ENCODE peak calls at places on chromosomes 1 and 21, in ten cellular contexts. A is RWPE2; U is AG04450; I is IMR-90; J is neural progenitor cell; Y is lower lobe of right lung; M is hepatocyte; C is CD8-positive, alpha-beta T cell; W is left ventricle myocardium inferior; D is heart left ventricle. Z is an unnamed sample.

GRCh38 chr1:245673920-245674414 is 519.2 kb downstream of the KIF26B start:
- DNase-seq in A (no peak), U (no peak), I (peak; percentile 60), J (no peak), Y (no peak), M (no peak), C (no peak), W (no peak), D (no peak), Z (no peak)

GRCh38 chr1:196608401-196609113 is at the start of gene KCNT2:
- DNase-seq in A (no peak), U (peak; percentile 4), I (peak; percentile 29), J (peak; percentile 97), Y (peak; percentile 53), M (peak; percentile 84), C (no peak), W (peak; percentile 67), D (peak; percentile 66), Z (peak; percentile 54)

GRCh38 chr1:6386371-6386949 is 7.1 kb downstream of the ACOT7 start:
- DNase-seq in A (no peak), U (no peak), I (peak; percentile 42), J (no peak), Y (no peak), M (peak; percentile 37), C (no peak), W (no peak), D (no peak), Z (no peak)

GRCh38 chr1:92310185-92310597 is 11.3 kb downstream of the RPAP2 start:
- DNase-seq in A (no peak), U (no peak), I (peak; percentile 50), J (peak; percentile 30), Y (no peak), M (peak; percentile 19), C (no peak), W (no peak), D (no peak), Z (no peak)

GRCh38 chr1:232952514-232953175 is 2.2 kb downstream of the NTPCR start:
- DNase-seq in A (no peak), U (no peak), I (peak; percentile 56), J (peak; percentile 83), Y (no peak), M (peak; percentile 69), C (no peak), W (no peak), D (peak; percentile 44), Z (no peak)

GRCh38 chr1:2952992-2953391 is 68.3 kb upstream of the ACTRT2 start:
- DNase-seq in A (peak; percentile 20), U (no peak), I (no peak), J (no peak), Y (peak; percentile 1), M (no peak), C (no peak), W (no peak), D (no peak), Z (no peak)

GRCh38 chr1:153777648-153778047 is 2.4 kb downstream of the SLC27A3 start:
- DNase-seq in A (no peak), U (no peak), I (peak; percentile 21), J (no peak), Y (peak; percentile 65), M (no peak), C (no peak), W (no peak), D (peak; percentile 48), Z (peak; percentile 52)

GRCh38 chr1:216847385-216848036 is 124.3 kb upstream of the ESRRG start:
- DNase-seq in A (no peak), U (peak; percentile 7), I (peak; percentile 78), J (no peak), Y (no peak), M (no peak), C (no peak), W (no peak), D (no peak), Z (no peak)

GRCh38 chr1:17531682-17532487 is 7.6 kb upstream of the ARHGEF10L start:
- DNase-seq in A (no peak), U (no peak), I (no peak), J (peak; percentile 6), Y (no peak), M (peak; percentile 54), C (no peak), W (peak; percentile 80), D (peak; percentile 88), Z (peak; percentile 87)

GRCh38 chr1:44604167-44604955 is 69.9 kb downstream of the TMEM53 start:
- DNase-seq in A (no peak), U (no peak), I (no peak), J (no peak), Y (no peak), M (no peak), C (no peak), W (no peak), D (no peak), Z (peak; percentile 35)

GRCh38 chr1:226870323-226871046 is at the start of gene PSEN2:
- DNase-seq in A (no peak), U (no peak), I (peak; percentile 28), J (peak; percentile 74), Y (peak; percentile 85), M (peak; percentile 85), C (peak; percentile 44), W (peak; percentile 76), D (peak; percentile 71), Z (peak; percentile 85)

GRCh38 chr1:225737866-225738265 is 39.8 kb upstream of the SRP9 start:
- DNase-seq in A (no peak), U (no peak), I (no peak), J (no peak), Y (no peak), M (no peak), C (no peak), W (no peak), D (no peak), Z (no peak)

GRCh38 chr1:44970317-44970716 is 16.1 kb downstream of the EIF2B3 start:
- DNase-seq in A (no peak), U (no peak), I (peak; percentile 30), J (no peak), Y (no peak), M (no peak), C (no peak), W (no peak), D (no peak), Z (no peak)

GRCh38 chr1:9110669-9111356 is 18.1 kb downstream of the GPR157 start:
- DNase-seq in A (peak; percentile 92), U (peak; percentile 85), I (peak; percentile 87), J (peak; percentile 86), Y (peak; percentile 94), M (peak; percentile 93), C (peak; percentile 79), W (peak; percentile 88), D (peak; percentile 89), Z (peak; percentile 90)

GRCh38 chr1:167312871-167313270 is 92.2 kb downstream of the POU2F1 start:
- DNase-seq in A (no peak), U (no peak), I (peak; percentile 3), J (no peak), Y (no peak), M (no peak), C (no peak), W (no peak), D (no peak), Z (no peak)

GRCh38 chr1:167322483-167322882 is 101.8 kb downstream of the POU2F1 start:
- DNase-seq in A (no peak), U (no peak), I (no peak), J (no peak), Y (no peak), M (no peak), C (no peak), W (no peak), D (no peak), Z (no peak)

GRCh38 chr1:167317463-167317862 is 96.8 kb downstream of the POU2F1 start:
- DNase-seq in A (no peak), U (no peak), I (no peak), J (no peak), Y (no peak), M (no peak), C (no peak), W (no peak), D (no peak), Z (no peak)
- H3K9me3 ChIP-seq in A (peaks cover 1% of the 10 kb centered on the region), U (peaks cover 6% of the 10 kb centered on the region), I (peaks cover 4% of the 10 kb centered on the region), J (peaks cover 23% of the 10 kb centered on the region), Y (peaks cover 50% of the 10 kb centered on the region), M (peaks cover 11% of the 10 kb centered on the region), C (peaks cover 15% of the 10 kb centered on the region), W (peaks cover 52% of the 10 kb centered on the region), D (peaks cover 59% of the 10 kb centered on the region), Z (peaks cover 55% of the 10 kb centered on the region)

GRCh38 chr1:40532844-40533424 is 1.5 kb downstream of the ZNF684 start:
- DNase-seq in A (no peak), U (no peak), I (peak; percentile 55), J (peak; percentile 58), Y (no peak), M (peak; percentile 48), C (no peak), W (no peak), D (no peak), Z (no peak)
- TF ChIP-seq CTCF in A (peak; percentile 77), U (peak; percentile 70), I (peak; percentile 47), J (peak; percentile 75), Y (peak; percentile 54), M (peak; percentile 54), C (peak; percentile 60), W (peak; percentile 62), D (peak; percentile 35), Z (peak; percentile 2)

GRCh38 chr21:38883142-38883541 is 77.4 kb downstream of the ETS2 start:
- DNase-seq in A (no peak), U (no peak), I (no peak), J (no peak), Y (no peak), M (no peak), C (no peak), W (no peak), D (no peak), Z (no peak)

GRCh38 chr21:38888956-38889605 is 83.4 kb downstream of the ETS2 start:
- DNase-seq in A (no peak), U (no peak), I (peak; percentile 17), J (no peak), Y (no peak), M (no peak), C (no peak), W (no peak), D (no peak), Z (no peak)

GRCh38 chr21:38887750-38888149 is 82.0 kb downstream of the ETS2 start:
- DNase-seq in A (no peak), U (no peak), I (no peak), J (no peak), Y (no peak), M (no peak), C (no peak), W (no peak), D (no peak), Z (no peak)

GRCh38 chr21:38887062-38887686 is 81.4 kb downstream of the ETS2 start:
- DNase-seq in A (no peak), U (no peak), I (no peak), J (no peak), Y (no peak), M (no peak), C (no peak), W (no peak), D (no peak), Z (no peak)
- H3K9me3 ChIP-seq in A (no peaks in the 10 kb centered on the region), U (peaks cover 10% of the 10 kb centered on the region), I (peaks cover 8% of the 10 kb centered on the region), J (peaks cover 4% of the 10 kb centered on the region), Y (peaks cover 20% of the 10 kb centered on the region), M (no peaks in the 10 kb centered on the region), C (peaks cover 5% of the 10 kb centered on the region), W (peaks cover 44% of the 10 kb centered on the region), D (peaks cover 30% of the 10 kb centered on the region), Z (peaks cover 13% of the 10 kb centered on the region)

DNA sequence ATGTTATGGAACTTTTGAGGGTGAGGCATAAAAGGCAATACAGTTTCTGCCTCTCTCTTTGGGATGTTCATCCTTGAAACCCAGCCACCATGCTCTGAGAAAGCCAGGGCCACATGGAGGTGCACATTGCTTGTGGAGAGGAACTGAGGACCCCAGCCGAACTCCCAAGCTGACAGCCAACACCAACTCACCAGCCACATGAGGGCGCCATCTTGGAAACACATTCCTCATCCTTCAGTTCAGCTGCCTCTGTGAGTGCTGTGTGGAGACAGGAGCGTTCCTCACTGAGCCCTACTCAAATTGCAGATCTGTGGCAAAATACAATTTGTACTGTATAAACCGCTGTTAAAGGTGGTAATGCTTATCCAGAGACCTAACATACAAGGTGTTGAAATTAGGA is 137.5 kb downstream of the GABPA start:
- DNase-seq in A (no peak), U (no peak), I (no peak), J (peak; percentile 10), Y (no peak), M (no peak), C (no peak), W (no peak), D (no peak), Z (no peak)
- TF ChIP-seq CTCF in A (no peak), U (no peak), I (no peak), J (peak; percentile 30), Y (no peak), M (no peak), C (no peak), W (no peak), D (no peak), Z (no peak)